ENCODE peak calls at places on chromosomes 3 and 15, in five cellular contexts. Z, F, C, R and E are unnamed samples.

GRCh38 chr3:150449169-150449721 is 41.1 kb downstream of the TSC22D2 start:
- DNase-seq in Z (no peak), F (no peak), C (no peak), R (peak; percentile 91), E (no peak)

GRCh38 chr3:114155370-114155821 is 23.5 kb downstream of the DRD3 start:
- DNase-seq in Z (no peak), F (no peak), C (no peak), R (peak; percentile 16), E (no peak)

GRCh38 chr3:36765104-36765503 is 751 bp upstream of the DCLK3 start:
- DNase-seq in Z (no peak), F (no peak), C (no peak), R (no peak), E (no peak)

GRCh38 chr3:129261850-129262249 is 12.4 kb downstream of the COPG1 start:
- DNase-seq in Z (no peak), F (no peak), C (no peak), R (no peak), E (no peak)

GRCh38 chr3:123244128-123244527 is 42.4 kb downstream of the SEC22A start:
- DNase-seq in Z (no peak), F (no peak), C (no peak), R (no peak), E (no peak)

GRCh38 chr15:67991706-67992105 is 62.4 kb upstream of the PIAS1 start:
- DNase-seq in Z (no peak), F (no peak), C (no peak), R (no peak), E (no peak)

GRCh38 chr3:111128884-111129283 is 57.3 kb downstream of the NECTIN3 start:
- DNase-seq in Z (no peak), F (no peak), C (no peak), R (peak; percentile 30), E (no peak)

GRCh38 chr3:187265461-187265955 is 26.0 kb downstream of the MASP1 start:
- DNase-seq in Z (no peak), F (no peak), C (no peak), R (no peak), E (no peak)

GRCh38 chr3:97037294-97037943 is 223.0 kb downstream of the EPHA6 start:
- DNase-seq in Z (no peak), F (no peak), C (no peak), R (no peak), E (no peak)

GRCh38 chr3:196726788-196727675 is 12.6 kb upstream of the PAK2 start:
- DNase-seq in Z (no peak), F (no peak), C (no peak), R (peak; percentile 36), E (no peak)

DNA sequence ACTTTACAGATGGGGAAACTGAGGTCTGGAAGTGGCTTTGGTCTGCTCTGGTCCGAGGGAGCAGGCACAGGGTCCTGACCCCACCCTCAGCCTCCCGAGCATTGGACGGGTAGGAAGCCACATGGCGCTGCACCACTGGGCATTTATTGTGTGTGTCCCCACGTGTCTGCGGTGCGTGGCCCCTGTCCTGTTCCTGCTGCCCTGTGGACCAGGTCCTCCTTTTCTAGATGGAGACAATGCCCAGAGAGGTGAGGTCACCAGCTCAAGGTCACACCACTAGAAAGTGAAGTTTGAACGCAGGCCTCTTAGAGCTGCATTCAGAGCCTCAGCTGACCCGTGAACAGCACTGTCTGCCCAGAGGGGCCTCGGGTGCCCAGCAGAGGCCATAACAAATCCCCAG is 26.8 kb downstream of the DUSP7 start:
- DNase-seq in Z (no peak), F (no peak), C (no peak), R (no peak), E (no peak)
- H3K4me1 ChIP-seq in Z (no peaks in the 10 kb centered on the region), F (peaks cover 20% of the 10 kb centered on the region), C (no peaks in the 10 kb centered on the region), R (no peaks in the 10 kb centered on the region), E (peaks cover 11% of the 10 kb centered on the region)

GRCh38 chr15:65386376-65386775 is 8.6 kb upstream of the IGDCC3 start:
- DNase-seq in Z (no peak), F (no peak), C (no peak), R (no peak), E (no peak)
- TF ChIP-seq CTCF in Z (no peak), F (no peak), C (no peak), R (no peak), E (no peak)

GRCh38 chr3:118838871-118839270 is 195.8 kb downstream of the IGSF11 start:
- DNase-seq in Z (no peak), F (no peak), C (no peak), R (no peak), E (no peak)
- H3K9me3 ChIP-seq in Z (no peaks in the 10 kb centered on the region), F (peaks cover 38% of the 10 kb centered on the region), C (peaks cover 30% of the 10 kb centered on the region), R (no peaks in the 10 kb centered on the region), E (peaks cover 43% of the 10 kb centered on the region)

GRCh38 chr3:134295930-134296329 is 45.3 kb upstream of the RYK start:
- DNase-seq in Z (no peak), F (no peak), C (no peak), R (no peak), E (no peak)

GRCh38 chr3:134299185-134299887 is 48.7 kb upstream of the RYK start:
- DNase-seq in Z (no peak), F (no peak), C (no peak), R (peak; percentile 27), E (no peak)

GRCh38 chr3:134300520-134300919 is 49.9 kb upstream of the RYK start:
- DNase-seq in Z (no peak), F (no peak), C (no peak), R (no peak), E (no peak)

GRCh38 chr3:134299888-134300206 is 49.2 kb upstream of the RYK start:
- DNase-seq in Z (no peak), F (no peak), C (no peak), R (peak; percentile 23), E (no peak)

DNA sequence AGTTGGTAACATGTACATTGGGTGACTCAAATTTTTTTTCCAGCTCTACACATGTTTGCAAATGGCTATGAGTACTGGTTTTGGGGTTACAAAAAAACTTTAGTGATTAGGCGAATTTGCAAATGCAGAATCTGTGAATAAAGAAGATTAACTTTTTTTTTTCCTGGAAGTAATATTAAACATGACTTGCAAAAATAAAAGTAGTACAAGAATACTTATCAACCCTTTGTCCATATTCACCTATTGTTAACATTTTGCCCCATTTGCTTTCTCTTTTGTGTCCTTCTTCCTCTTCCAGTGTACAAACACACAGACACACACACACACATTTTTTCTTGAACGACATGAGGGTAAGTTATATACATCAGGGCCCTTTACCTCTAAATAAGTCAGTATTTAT is 47.6 kb upstream of the RYK start:
- DNase-seq in Z (no peak), F (no peak), C (no peak), R (no peak), E (no peak)
- H3K4me1 ChIP-seq in Z (no peaks in the 10 kb centered on the region), F (no peaks in the 10 kb centered on the region), C (peaks cover 4% of the 10 kb centered on the region), R (no peaks in the 10 kb centered on the region), E (no peaks in the 10 kb centered on the region)

GRCh38 chr15:28273468-28273867 is 48.5 kb downstream of the HERC2 start:
- DNase-seq in Z (no peak), F (no peak), C (no peak), R (no peak), E (no peak)
- TF ChIP-seq CTCF in Z (no peak), F (no peak), C (no peak), R (peak; percentile 24), E (no peak)